ENCODE peak calls at places on chromosomes 3 and 15, in ten cellular contexts. One of them, this sample, is unnamed.

GRCh38 chr3:67335813-67336212 is 318.6 kb downstream of the SUCLG2 start:
- DNase-seq in neural crest cell: no peak
- DNase-seq in suprapubic skin: no peak
- DNase-seq in B cell: no peak
- DNase-seq in lung: no peak
- DNase-seq in AG04450: no peak
- DNase-seq in cardiac muscle cell: no peak
- DNase-seq in activated B cell treated with CpG ODN at 0.5 μM for 24 hours: no peak
- DNase-seq in MCF 10A: peak
- DNase-seq in ovary: no peak
- DNase-seq in this sample: no peak

GRCh38 chr3:4656059-4656458 is 162.9 kb downstream of the ITPR1 start:
- DNase-seq in neural crest cell: peak
- DNase-seq in suprapubic skin: no peak
- DNase-seq in B cell: no peak
- DNase-seq in lung: peak
- DNase-seq in AG04450: peak
- DNase-seq in cardiac muscle cell: peak
- DNase-seq in activated B cell treated with CpG ODN at 0.5 μM for 24 hours: no peak
- DNase-seq in MCF 10A: peak
- DNase-seq in ovary: peak
- DNase-seq in this sample: peak

GRCh38 chr15:73755481-73755880 is 2.3 kb upstream of the INSYN1 start:
- DNase-seq in neural crest cell: no peak
- DNase-seq in suprapubic skin: no peak
- DNase-seq in B cell: no peak
- DNase-seq in lung: no peak
- DNase-seq in AG04450: no peak
- DNase-seq in cardiac muscle cell: no peak
- DNase-seq in activated B cell treated with CpG ODN at 0.5 μM for 24 hours: no peak
- DNase-seq in MCF 10A: no peak
- DNase-seq in ovary: no peak
- DNase-seq in this sample: no peak

GRCh38 chr15:62153228-62153627 is 11.9 kb downstream of the C2CD4B start:
- DNase-seq in neural crest cell: no peak
- DNase-seq in suprapubic skin: no peak
- DNase-seq in B cell: no peak
- DNase-seq in lung: no peak
- DNase-seq in AG04450: no peak
- DNase-seq in cardiac muscle cell: no peak
- DNase-seq in activated B cell treated with CpG ODN at 0.5 μM for 24 hours: no peak
- DNase-seq in MCF 10A: no peak
- DNase-seq in ovary: no peak
- DNase-seq in this sample: no peak

GRCh38 chr15:61011576-61012336 is 217.3 kb downstream of the RORA start:
- DNase-seq in neural crest cell: no peak
- DNase-seq in suprapubic skin: no peak
- DNase-seq in B cell: no peak
- DNase-seq in lung: no peak
- DNase-seq in AG04450: no peak
- DNase-seq in cardiac muscle cell: peak
- DNase-seq in activated B cell treated with CpG ODN at 0.5 μM for 24 hours: no peak
- DNase-seq in MCF 10A: no peak
- DNase-seq in ovary: no peak
- DNase-seq in this sample: no peak

GRCh38 chr15:92006186-92007028 is 152.9 kb downstream of the SLCO3A1 start:
- DNase-seq in neural crest cell: no peak
- DNase-seq in suprapubic skin: no peak
- DNase-seq in B cell: no peak
- DNase-seq in lung: no peak
- DNase-seq in AG04450: no peak
- DNase-seq in cardiac muscle cell: no peak
- DNase-seq in activated B cell treated with CpG ODN at 0.5 μM for 24 hours: no peak
- DNase-seq in MCF 10A: no peak
- DNase-seq in ovary: no peak
- DNase-seq in this sample: no peak

GRCh38 chr3:112013058-112013783 is 14.5 kb downstream of the TAGLN3 start:
- DNase-seq in neural crest cell: peak
- DNase-seq in suprapubic skin: peak
- DNase-seq in B cell: peak
- DNase-seq in lung: peak
- DNase-seq in AG04450: peak
- DNase-seq in cardiac muscle cell: peak
- DNase-seq in activated B cell treated with CpG ODN at 0.5 μM for 24 hours: peak
- DNase-seq in MCF 10A: peak
- DNase-seq in ovary: peak
- DNase-seq in this sample: peak

GRCh38 chr15:44836094-44836493 is 99.8 kb downstream of the TRIM69 start:
- DNase-seq in neural crest cell: no peak
- DNase-seq in suprapubic skin: no peak
- DNase-seq in B cell: no peak
- DNase-seq in lung: no peak
- DNase-seq in AG04450: no peak
- DNase-seq in cardiac muscle cell: no peak
- DNase-seq in activated B cell treated with CpG ODN at 0.5 μM for 24 hours: no peak
- DNase-seq in MCF 10A: no peak
- DNase-seq in ovary: no peak
- DNase-seq in this sample: no peak

DNA sequence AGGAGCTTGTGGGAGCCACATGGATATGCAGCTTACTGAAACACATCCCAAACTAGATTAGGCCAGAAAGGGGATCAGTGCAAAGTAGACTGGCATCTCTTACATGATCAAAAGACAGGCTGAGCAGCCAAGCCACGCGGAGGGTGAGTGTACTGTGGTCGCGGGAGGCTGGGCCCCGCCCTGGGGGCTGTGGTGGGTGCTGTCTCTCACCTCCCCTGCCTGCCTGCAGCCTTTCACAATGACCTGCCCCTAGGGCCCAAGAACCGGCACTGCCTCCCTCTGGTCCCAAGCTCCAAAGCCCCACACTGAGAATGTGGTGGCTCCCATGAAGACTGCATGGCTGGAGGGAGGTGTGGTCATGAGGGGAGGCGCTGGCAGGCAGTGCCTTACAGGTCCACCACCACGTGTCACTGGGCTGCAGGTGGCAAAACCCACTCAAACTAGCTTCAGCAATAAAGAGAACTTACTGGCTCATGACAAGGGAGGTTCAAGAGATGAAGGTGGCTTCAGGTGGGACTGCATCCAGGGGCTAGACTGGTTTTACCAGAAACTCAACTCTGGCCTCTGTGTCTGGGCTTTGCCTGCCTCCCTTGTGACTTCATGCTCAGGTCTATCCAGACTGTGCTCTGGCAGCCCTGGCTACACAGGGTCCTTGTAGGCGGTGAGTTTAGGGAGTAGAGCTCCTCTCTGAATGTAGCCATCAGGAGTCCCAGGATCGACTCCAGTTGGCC is 27.4 kb upstream of the PLXND1 start:
- DNase-seq in neural crest cell: no peak
- DNase-seq in suprapubic skin: no peak
- DNase-seq in B cell: no peak
- DNase-seq in lung: no peak
- DNase-seq in AG04450: no peak
- DNase-seq in cardiac muscle cell: no peak
- DNase-seq in activated B cell treated with CpG ODN at 0.5 μM for 24 hours: no peak
- DNase-seq in MCF 10A: no peak
- DNase-seq in ovary: no peak
- DNase-seq in this sample: no peak
- TF ChIP-seq CTCF in neural crest cell: no peak
- TF ChIP-seq CTCF in suprapubic skin: no peak
- TF ChIP-seq CTCF in B cell: no peak
- TF ChIP-seq CTCF in lung: no peak
- TF ChIP-seq CTCF in AG04450: no peak
- TF ChIP-seq CTCF in cardiac muscle cell: no peak
- TF ChIP-seq CTCF in activated B cell treated with CpG ODN at 0.5 μM for 24 hours: no peak
- TF ChIP-seq CTCF in MCF 10A: no peak
- TF ChIP-seq CTCF in ovary: no peak
- TF ChIP-seq CTCF in this sample: no peak

DNA sequence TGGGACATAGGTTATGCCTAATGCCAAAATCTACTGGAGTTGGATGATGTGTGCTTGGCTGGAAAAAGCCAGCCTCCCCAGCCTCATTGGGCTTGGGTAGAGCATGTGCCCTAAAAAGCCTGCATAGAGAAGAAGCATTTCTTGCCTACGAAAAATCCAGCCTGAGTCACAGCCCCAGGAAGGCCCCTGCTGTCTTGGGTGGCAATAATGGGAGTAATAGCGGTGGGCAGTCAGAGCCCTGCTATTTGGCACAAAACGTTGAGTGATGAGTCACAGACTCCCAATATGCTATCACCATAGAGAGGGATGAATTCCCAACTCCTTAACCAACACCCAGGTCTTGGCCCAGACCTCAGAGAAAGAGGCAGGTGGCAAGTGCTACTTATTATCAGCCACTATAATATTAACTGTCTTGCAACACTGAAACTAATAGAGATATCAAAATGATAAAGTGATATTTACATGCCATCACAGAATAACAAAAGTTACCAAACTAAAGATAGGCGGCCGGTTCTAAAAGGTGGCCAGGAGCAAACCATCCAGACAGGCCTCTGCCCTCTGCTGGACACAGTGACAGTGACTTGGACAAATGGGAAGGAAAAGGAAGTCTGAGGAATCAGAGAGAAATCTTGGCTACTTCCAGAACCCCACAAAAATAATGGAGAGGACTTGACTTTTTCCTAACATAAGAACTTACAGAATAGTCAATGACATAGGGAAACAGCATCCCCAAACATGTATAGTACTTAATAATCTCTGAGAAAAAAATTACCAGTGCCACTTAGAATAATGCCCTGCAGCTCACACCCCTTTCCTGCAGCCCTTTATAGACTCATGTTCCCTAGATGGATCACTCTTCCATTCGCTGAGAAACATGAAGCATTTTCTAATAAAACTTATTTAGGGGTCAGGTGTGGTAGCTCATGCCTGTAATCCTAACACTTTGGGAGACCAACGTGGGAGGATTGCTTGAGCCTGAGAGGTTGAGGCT is 51.9 kb upstream of the MUC13 start:
- DNase-seq in neural crest cell: peak
- DNase-seq in suprapubic skin: no peak
- DNase-seq in B cell: no peak
- DNase-seq in lung: no peak
- DNase-seq in AG04450: peak
- DNase-seq in cardiac muscle cell: no peak
- DNase-seq in activated B cell treated with CpG ODN at 0.5 μM for 24 hours: no peak
- DNase-seq in MCF 10A: peak
- DNase-seq in ovary: no peak
- DNase-seq in this sample: no peak
- TF ChIP-seq CTCF in neural crest cell: peak
- TF ChIP-seq CTCF in suprapubic skin: no peak
- TF ChIP-seq CTCF in B cell: no peak
- TF ChIP-seq CTCF in lung: peak
- TF ChIP-seq CTCF in AG04450: peak
- TF ChIP-seq CTCF in cardiac muscle cell: peak
- TF ChIP-seq CTCF in activated B cell treated with CpG ODN at 0.5 μM for 24 hours: no peak
- TF ChIP-seq CTCF in MCF 10A: peak
- TF ChIP-seq CTCF in ovary: no peak
- TF ChIP-seq CTCF in this sample: peak

DNA sequence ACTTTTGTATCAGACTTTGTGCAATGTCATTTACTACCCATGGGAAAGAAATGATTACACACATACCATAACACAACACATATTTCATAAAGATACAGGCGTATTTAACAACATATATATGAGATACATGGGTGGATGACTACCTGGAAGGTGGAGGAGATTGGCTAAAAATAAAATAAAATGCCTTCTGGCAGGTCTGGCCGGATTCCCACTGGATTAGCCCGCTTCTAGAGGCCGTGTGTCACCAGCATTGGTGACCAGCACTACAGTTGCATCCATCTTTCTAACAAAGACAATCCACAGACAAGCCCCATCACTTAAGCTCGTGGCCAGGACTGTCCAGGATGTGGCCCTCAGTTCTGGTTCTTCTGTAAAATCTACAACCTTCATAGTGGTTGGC is 21.0 kb upstream of the SEC22A start:
- DNase-seq in neural crest cell: no peak
- DNase-seq in suprapubic skin: no peak
- DNase-seq in B cell: no peak
- DNase-seq in lung: no peak
- DNase-seq in AG04450: no peak
- DNase-seq in cardiac muscle cell: no peak
- DNase-seq in activated B cell treated with CpG ODN at 0.5 μM for 24 hours: no peak
- DNase-seq in MCF 10A: no peak
- DNase-seq in ovary: no peak
- DNase-seq in this sample: no peak
- TF ChIP-seq CTCF in neural crest cell: no peak
- TF ChIP-seq CTCF in suprapubic skin: no peak
- TF ChIP-seq CTCF in B cell: no peak
- TF ChIP-seq CTCF in lung: no peak
- TF ChIP-seq CTCF in AG04450: no peak
- TF ChIP-seq CTCF in cardiac muscle cell: no peak
- TF ChIP-seq CTCF in activated B cell treated with CpG ODN at 0.5 μM for 24 hours: no peak
- TF ChIP-seq CTCF in MCF 10A: no peak
- TF ChIP-seq CTCF in ovary: no peak
- TF ChIP-seq CTCF in this sample: no peak

GRCh38 chr3:45226206-45226915 is at the start of gene TMEM158:
- DNase-seq in neural crest cell: peak
- DNase-seq in suprapubic skin: peak
- DNase-seq in B cell: peak
- DNase-seq in lung: peak
- DNase-seq in AG04450: no peak
- DNase-seq in cardiac muscle cell: peak
- DNase-seq in activated B cell treated with CpG ODN at 0.5 μM for 24 hours: peak
- DNase-seq in MCF 10A: peak
- DNase-seq in ovary: peak
- DNase-seq in this sample: peak

GRCh38 chr3:45223889-45224730 is 2.0 kb downstream of the TMEM158 start:
- DNase-seq in neural crest cell: no peak
- DNase-seq in suprapubic skin: peak
- DNase-seq in B cell: no peak
- DNase-seq in lung: no peak
- DNase-seq in AG04450: no peak
- DNase-seq in cardiac muscle cell: no peak
- DNase-seq in activated B cell treated with CpG ODN at 0.5 μM for 24 hours: no peak
- DNase-seq in MCF 10A: no peak
- DNase-seq in ovary: no peak
- DNase-seq in this sample: no peak

GRCh38 chr3:45225465-45226205 is 452 bp downstream of the TMEM158 start:
- DNase-seq in neural crest cell: peak
- DNase-seq in suprapubic skin: peak
- DNase-seq in B cell: no peak
- DNase-seq in lung: no peak
- DNase-seq in AG04450: no peak
- DNase-seq in cardiac muscle cell: peak
- DNase-seq in activated B cell treated with CpG ODN at 0.5 μM for 24 hours: peak
- DNase-seq in MCF 10A: peak
- DNase-seq in ovary: no peak
- DNase-seq in this sample: no peak

GRCh38 chr3:45227131-45227819 is 1.2 kb upstream of the TMEM158 start:
- DNase-seq in neural crest cell: no peak
- DNase-seq in suprapubic skin: no peak
- DNase-seq in B cell: no peak
- DNase-seq in lung: no peak
- DNase-seq in AG04450: no peak
- DNase-seq in cardiac muscle cell: no peak
- DNase-seq in activated B cell treated with CpG ODN at 0.5 μM for 24 hours: no peak
- DNase-seq in MCF 10A: no peak
- DNase-seq in ovary: no peak
- DNase-seq in this sample: no peak

DNA sequence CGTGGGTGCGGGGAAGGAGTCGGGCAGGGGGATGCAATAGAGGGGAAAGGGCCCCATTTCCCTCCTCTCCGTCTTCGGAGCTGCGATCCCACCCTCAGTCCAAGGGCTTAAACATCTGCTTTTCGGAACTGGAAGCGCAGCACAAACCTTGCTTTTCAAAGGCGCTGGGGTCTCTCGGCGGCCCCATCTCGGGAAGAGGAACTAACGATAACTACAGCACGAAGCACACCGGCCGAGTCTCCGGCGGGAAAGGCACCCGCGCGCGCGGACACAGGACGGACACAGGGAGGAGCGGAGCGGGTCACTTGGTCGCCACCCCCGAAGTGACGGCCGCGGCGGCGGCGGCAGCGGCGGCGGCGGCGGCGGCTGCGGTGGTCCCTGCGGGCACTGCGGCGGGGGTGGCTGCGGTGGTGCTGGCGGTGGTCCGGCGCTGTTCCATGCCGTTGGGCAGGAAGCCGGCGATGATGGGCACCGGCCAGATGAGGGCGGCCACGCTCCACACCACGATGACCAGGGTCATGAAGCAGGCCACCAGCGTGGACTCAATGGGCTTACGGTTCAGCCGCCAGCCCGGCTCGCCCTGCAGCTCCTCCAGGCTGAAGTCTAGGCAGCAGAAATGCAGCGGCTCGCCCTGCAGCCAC is 1.1 kb downstream of the TMEM158 start:
- DNase-seq in neural crest cell: peak
- DNase-seq in suprapubic skin: peak
- DNase-seq in B cell: no peak
- DNase-seq in lung: peak
- DNase-seq in AG04450: peak
- DNase-seq in cardiac muscle cell: peak
- DNase-seq in activated B cell treated with CpG ODN at 0.5 μM for 24 hours: peak
- DNase-seq in MCF 10A: peak
- DNase-seq in ovary: peak
- DNase-seq in this sample: peak
- TF ChIP-seq CTCF in neural crest cell: peak
- TF ChIP-seq CTCF in suprapubic skin: no peak
- TF ChIP-seq CTCF in B cell: no peak
- TF ChIP-seq CTCF in lung: peak
- TF ChIP-seq CTCF in AG04450: peak
- TF ChIP-seq CTCF in cardiac muscle cell: peak
- TF ChIP-seq CTCF in activated B cell treated with CpG ODN at 0.5 μM for 24 hours: no peak
- TF ChIP-seq CTCF in MCF 10A: peak
- TF ChIP-seq CTCF in ovary: no peak
- TF ChIP-seq CTCF in this sample: no peak

This sample was measured in stomach.